ENCODE peak calls at places on chromosomes 7 and 10, in seven cellular contexts. One of them, this sample, is unnamed.

GRCh38 chr7:158325530-158326381 is 261.9 kb downstream of the PTPRN2 start:
- DNase-seq in adrenal gland: peak
- DNase-seq in left ventricle myocardium inferior: no peak
- DNase-seq in SK-N-SH: peak
- DNase-seq in lower leg skin: no peak
- DNase-seq in fibroblast of pulmonary artery: no peak
- DNase-seq in fibroblast of the aortic adventitia: no peak
- DNase-seq in this sample: peak

GRCh38 chr10:89869180-89869579 is 167.8 kb downstream of the KIF20B start:
- DNase-seq in adrenal gland: no peak
- DNase-seq in fibroblast of pulmonary artery: no peak
- DNase-seq in left ventricle myocardium inferior: no peak
- DNase-seq in fibroblast of the aortic adventitia: peak
- DNase-seq in SK-N-SH: no peak
- DNase-seq in lower leg skin: no peak
- DNase-seq in this sample: peak

GRCh38 chr7:77674878-77675277 is 21.4 kb upstream of the RSBN1L start:
- DNase-seq in SK-N-SH: no peak
- DNase-seq in fibroblast of the aortic adventitia: peak
- DNase-seq in fibroblast of pulmonary artery: peak
- DNase-seq in adrenal gland: peak
- DNase-seq in lower leg skin: no peak
- DNase-seq in left ventricle myocardium inferior: no peak
- DNase-seq in this sample: no peak

GRCh38 chr7:138866353-138866752 is 68.4 kb upstream of the ATP6V0A4 start:
- DNase-seq in SK-N-SH: no peak
- DNase-seq in lower leg skin: no peak
- DNase-seq in left ventricle myocardium inferior: no peak
- DNase-seq in adrenal gland: no peak
- DNase-seq in fibroblast of pulmonary artery: no peak
- DNase-seq in fibroblast of the aortic adventitia: no peak
- DNase-seq in this sample: no peak

GRCh38 chr7:121582258-121582657 is 186.2 kb upstream of the FAM3C start:
- DNase-seq in SK-N-SH: no peak
- DNase-seq in fibroblast of pulmonary artery: no peak
- DNase-seq in lower leg skin: no peak
- DNase-seq in fibroblast of the aortic adventitia: no peak
- DNase-seq in adrenal gland: no peak
- DNase-seq in left ventricle myocardium inferior: no peak
- DNase-seq in this sample: no peak

GRCh38 chr7:71457021-71457420 is 325.1 kb downstream of the GALNT17 start:
- DNase-seq in fibroblast of the aortic adventitia: no peak
- DNase-seq in lower leg skin: no peak
- DNase-seq in left ventricle myocardium inferior: no peak
- DNase-seq in adrenal gland: no peak
- DNase-seq in SK-N-SH: no peak
- DNase-seq in fibroblast of pulmonary artery: no peak
- DNase-seq in this sample: no peak

GRCh38 chr7:140526214-140526613 is 46.9 kb upstream of the MKRN1 start:
- DNase-seq in lower leg skin: no peak
- DNase-seq in fibroblast of pulmonary artery: no peak
- DNase-seq in fibroblast of the aortic adventitia: no peak
- DNase-seq in adrenal gland: no peak
- DNase-seq in SK-N-SH: no peak
- DNase-seq in left ventricle myocardium inferior: no peak
- DNase-seq in this sample: no peak

GRCh38 chr10:130215918-130216205 is 79.7 kb downstream of the GLRX3 start:
- DNase-seq in fibroblast of pulmonary artery: no peak
- DNase-seq in SK-N-SH: no peak
- DNase-seq in adrenal gland: no peak
- DNase-seq in lower leg skin: no peak
- DNase-seq in left ventricle myocardium inferior: no peak
- DNase-seq in fibroblast of the aortic adventitia: no peak
- DNase-seq in this sample: no peak

GRCh38 chr10:132900211-132900756 is 42.1 kb downstream of the CFAP46 start:
- DNase-seq in fibroblast of pulmonary artery: no peak
- DNase-seq in adrenal gland: no peak
- DNase-seq in SK-N-SH: no peak
- DNase-seq in fibroblast of the aortic adventitia: no peak
- DNase-seq in left ventricle myocardium inferior: no peak
- DNase-seq in lower leg skin: no peak
- DNase-seq in this sample: no peak

GRCh38 chr7:5586279-5586962 is 162.8 kb upstream of the TNRC18 start:
- DNase-seq in lower leg skin: no peak
- DNase-seq in fibroblast of the aortic adventitia: no peak
- DNase-seq in left ventricle myocardium inferior: no peak
- DNase-seq in fibroblast of pulmonary artery: no peak
- DNase-seq in adrenal gland: no peak
- DNase-seq in SK-N-SH: peak
- DNase-seq in this sample: no peak

GRCh38 chr10:132961-133898 is 2.0 kb upstream of the ZMYND11 start:
- DNase-seq in SK-N-SH: no peak
- DNase-seq in fibroblast of the aortic adventitia: peak
- DNase-seq in left ventricle myocardium inferior: no peak
- DNase-seq in adrenal gland: no peak
- DNase-seq in fibroblast of pulmonary artery: peak
- DNase-seq in lower leg skin: no peak
- DNase-seq in this sample: peak

GRCh38 chr7:8190121-8190895 is 71.7 kb downstream of the ICA1 start:
- DNase-seq in adrenal gland: peak
- DNase-seq in SK-N-SH: peak
- DNase-seq in fibroblast of pulmonary artery: peak
- DNase-seq in lower leg skin: peak
- DNase-seq in left ventricle myocardium inferior: no peak
- DNase-seq in fibroblast of the aortic adventitia: peak
- DNase-seq in this sample: peak

GRCh38 chr10:58275908-58276307 is 6.9 kb downstream of the CISD1 start:
- DNase-seq in fibroblast of pulmonary artery: peak
- DNase-seq in SK-N-SH: no peak
- DNase-seq in lower leg skin: no peak
- DNase-seq in adrenal gland: no peak
- DNase-seq in fibroblast of the aortic adventitia: peak
- DNase-seq in left ventricle myocardium inferior: no peak
- DNase-seq in this sample: peak

GRCh38 chr7:5203138-5203537 is 13.1 kb downstream of the WIPI2 start:
- DNase-seq in left ventricle myocardium inferior: no peak
- DNase-seq in SK-N-SH: no peak
- DNase-seq in lower leg skin: no peak
- DNase-seq in adrenal gland: no peak
- DNase-seq in fibroblast of the aortic adventitia: no peak
- DNase-seq in fibroblast of pulmonary artery: no peak
- DNase-seq in this sample: no peak

GRCh38 chr7:141649137-141649864 is 52.7 kb downstream of the DENND11 start:
- DNase-seq in fibroblast of the aortic adventitia: no peak
- DNase-seq in SK-N-SH: no peak
- DNase-seq in left ventricle myocardium inferior: no peak
- DNase-seq in adrenal gland: no peak
- DNase-seq in fibroblast of pulmonary artery: peak
- DNase-seq in lower leg skin: no peak
- DNase-seq in this sample: no peak

GRCh38 chr7:72099784-72100183 is 312.4 kb downstream of the CALN1 start:
- DNase-seq in left ventricle myocardium inferior: no peak
- DNase-seq in lower leg skin: no peak
- DNase-seq in adrenal gland: no peak
- DNase-seq in SK-N-SH: no peak
- DNase-seq in fibroblast of the aortic adventitia: no peak
- DNase-seq in fibroblast of pulmonary artery: no peak
- DNase-seq in this sample: no peak

GRCh38 chr7:15326044-15326644 is 235.7 kb downstream of the AGMO start:
- DNase-seq in lower leg skin: no peak
- DNase-seq in SK-N-SH: peak
- DNase-seq in left ventricle myocardium inferior: no peak
- DNase-seq in adrenal gland: no peak
- DNase-seq in fibroblast of pulmonary artery: peak
- DNase-seq in fibroblast of the aortic adventitia: peak
- DNase-seq in this sample: peak

GRCh38 chr7:64371116-64371515 is 57.4 kb downstream of the ZNF736 start:
- DNase-seq in adrenal gland: no peak
- DNase-seq in left ventricle myocardium inferior: no peak
- DNase-seq in fibroblast of the aortic adventitia: no peak
- DNase-seq in fibroblast of pulmonary artery: no peak
- DNase-seq in lower leg skin: no peak
- DNase-seq in SK-N-SH: no peak
- DNase-seq in this sample: no peak

GRCh38 chr7:105402221-105403095 is 13.7 kb upstream of the SRPK2 start:
- DNase-seq in lower leg skin: no peak
- DNase-seq in fibroblast of the aortic adventitia: peak
- DNase-seq in fibroblast of pulmonary artery: peak
- DNase-seq in SK-N-SH: no peak
- DNase-seq in adrenal gland: no peak
- DNase-seq in left ventricle myocardium inferior: no peak
- DNase-seq in this sample: peak

GRCh38 chr7:43044521-43044920 is 67.9 kb upstream of the HECW1 start:
- DNase-seq in fibroblast of pulmonary artery: no peak
- DNase-seq in left ventricle myocardium inferior: no peak
- DNase-seq in lower leg skin: no peak
- DNase-seq in SK-N-SH: no peak
- DNase-seq in fibroblast of the aortic adventitia: no peak
- DNase-seq in adrenal gland: no peak
- DNase-seq in this sample: peak

GRCh38 chr7:128904381-128905197 is 5.9 kb downstream of the KCP start:
- DNase-seq in SK-N-SH: peak
- DNase-seq in lower leg skin: no peak
- DNase-seq in adrenal gland: no peak
- DNase-seq in left ventricle myocardium inferior: no peak
- DNase-seq in fibroblast of the aortic adventitia: peak
- DNase-seq in fibroblast of pulmonary artery: peak
- DNase-seq in this sample: peak

GRCh38 chr10:99530108-99531025 is 2.4 kb upstream of the NKX2-3 start:
- DNase-seq in left ventricle myocardium inferior: no peak
- DNase-seq in fibroblast of the aortic adventitia: no peak
- DNase-seq in lower leg skin: no peak
- DNase-seq in fibroblast of pulmonary artery: no peak
- DNase-seq in SK-N-SH: peak
- DNase-seq in adrenal gland: no peak
- DNase-seq in this sample: no peak

GRCh38 chr7:94451276-94451675 is 56.6 kb downstream of the COL1A2 start:
- DNase-seq in fibroblast of pulmonary artery: no peak
- DNase-seq in left ventricle myocardium inferior: no peak
- DNase-seq in lower leg skin: no peak
- DNase-seq in fibroblast of the aortic adventitia: no peak
- DNase-seq in SK-N-SH: no peak
- DNase-seq in adrenal gland: no peak
- DNase-seq in this sample: no peak

GRCh38 chr7:101121996-101122932 is 4.6 kb upstream of the SERPINE1 start:
- DNase-seq in adrenal gland: peak
- DNase-seq in fibroblast of the aortic adventitia: peak
- DNase-seq in left ventricle myocardium inferior: peak
- DNase-seq in fibroblast of pulmonary artery: peak
- DNase-seq in lower leg skin: peak
- DNase-seq in SK-N-SH: no peak
- DNase-seq in this sample: peak

GRCh38 chr7:37920305-37920618 is 178 bp upstream of the EPDR1 start:
- DNase-seq in fibroblast of pulmonary artery: no peak
- DNase-seq in SK-N-SH: no peak
- DNase-seq in left ventricle myocardium inferior: no peak
- DNase-seq in fibroblast of the aortic adventitia: no peak
- DNase-seq in lower leg skin: no peak
- DNase-seq in adrenal gland: no peak
- DNase-seq in this sample: no peak
- TF ChIP-seq CTCF in fibroblast of pulmonary artery: no peak
- TF ChIP-seq CTCF in SK-N-SH: no peak
- TF ChIP-seq CTCF in left ventricle myocardium inferior: no peak
- TF ChIP-seq CTCF in fibroblast of the aortic adventitia: peak
- TF ChIP-seq CTCF in lower leg skin: no peak
- TF ChIP-seq CTCF in adrenal gland: peak
- TF ChIP-seq CTCF in this sample: no peak

GRCh38 chr10:8075282-8076260 is 21.1 kb downstream of the GATA3 start:
- DNase-seq in lower leg skin: no peak
- DNase-seq in SK-N-SH: no peak
- DNase-seq in fibroblast of pulmonary artery: no peak
- DNase-seq in adrenal gland: no peak
- DNase-seq in fibroblast of the aortic adventitia: no peak
- DNase-seq in left ventricle myocardium inferior: no peak
- DNase-seq in this sample: no peak
- TF ChIP-seq CTCF in lower leg skin: no peak
- TF ChIP-seq CTCF in SK-N-SH: no peak
- TF ChIP-seq CTCF in fibroblast of pulmonary artery: no peak
- TF ChIP-seq CTCF in adrenal gland: no peak
- TF ChIP-seq CTCF in fibroblast of the aortic adventitia: peak
- TF ChIP-seq CTCF in left ventricle myocardium inferior: no peak
- TF ChIP-seq CTCF in this sample: no peak

GRCh38 chr10:31318382-31318853 is 598 bp upstream of the ZEB1 start:
- DNase-seq in SK-N-SH: peak
- DNase-seq in left ventricle myocardium inferior: peak
- DNase-seq in fibroblast of pulmonary artery: peak
- DNase-seq in adrenal gland: peak
- DNase-seq in fibroblast of the aortic adventitia: peak
- DNase-seq in lower leg skin: peak
- DNase-seq in this sample: peak

GRCh38 chr10:31320598-31321211 is 1.7 kb downstream of the ZEB1 start:
- DNase-seq in adrenal gland: peak
- DNase-seq in left ventricle myocardium inferior: peak
- DNase-seq in fibroblast of the aortic adventitia: peak
- DNase-seq in fibroblast of pulmonary artery: peak
- DNase-seq in SK-N-SH: peak
- DNase-seq in lower leg skin: peak
- DNase-seq in this sample: peak

GRCh38 chr10:31320179-31320597 is 1.2 kb downstream of the ZEB1 start:
- DNase-seq in fibroblast of the aortic adventitia: no peak
- DNase-seq in lower leg skin: peak
- DNase-seq in left ventricle myocardium inferior: peak
- DNase-seq in adrenal gland: peak
- DNase-seq in SK-N-SH: peak
- DNase-seq in fibroblast of pulmonary artery: no peak
- DNase-seq in this sample: no peak

GRCh38 chr10:31318854-31319601 is at the start of gene ZEB1:
- DNase-seq in fibroblast of the aortic adventitia: peak
- DNase-seq in left ventricle myocardium inferior: peak
- DNase-seq in SK-N-SH: peak
- DNase-seq in adrenal gland: peak
- DNase-seq in lower leg skin: peak
- DNase-seq in fibroblast of pulmonary artery: peak
- DNase-seq in this sample: peak

DNA sequence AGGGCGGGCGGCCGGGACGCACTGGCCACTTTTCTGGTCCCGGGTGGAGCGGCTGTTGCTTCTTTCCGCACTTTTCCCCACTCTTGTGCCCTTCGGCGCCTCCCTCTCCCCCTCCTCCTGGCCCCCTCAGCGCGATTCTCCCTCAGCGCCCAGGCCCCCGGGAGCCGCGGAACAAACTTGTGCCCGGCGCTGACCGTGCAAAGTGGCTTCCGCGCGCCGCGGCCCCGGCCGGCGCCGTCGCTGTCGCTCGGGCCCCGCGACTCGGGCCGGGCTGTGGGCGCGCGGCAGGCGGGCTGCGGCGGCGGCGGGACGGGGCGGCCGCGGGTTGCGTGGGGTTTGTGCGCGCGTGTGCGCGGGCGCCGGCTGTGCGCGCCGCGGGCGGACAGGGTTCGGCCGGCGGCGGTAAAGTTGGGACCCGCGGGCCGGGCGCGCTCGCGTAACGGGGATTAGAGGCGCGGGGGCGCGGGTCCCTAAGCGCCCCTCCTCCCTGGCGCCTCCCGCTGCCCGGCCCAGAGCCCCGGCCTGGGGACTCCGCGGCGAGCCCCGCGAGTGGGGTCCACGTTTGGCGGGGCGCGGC is 674 bp downstream of the ZEB1 start:
- DNase-seq in fibroblast of the aortic adventitia: no peak
- DNase-seq in left ventricle myocardium inferior: no peak
- DNase-seq in SK-N-SH: peak
- DNase-seq in fibroblast of pulmonary artery: no peak
- DNase-seq in lower leg skin: no peak
- DNase-seq in adrenal gland: peak
- DNase-seq in this sample: peak
- TF ChIP-seq CTCF in fibroblast of the aortic adventitia: no peak
- TF ChIP-seq CTCF in left ventricle myocardium inferior: no peak
- TF ChIP-seq CTCF in SK-N-SH: no peak
- TF ChIP-seq CTCF in fibroblast of pulmonary artery: no peak
- TF ChIP-seq CTCF in lower leg skin: no peak
- TF ChIP-seq CTCF in adrenal gland: no peak
- TF ChIP-seq CTCF in this sample: no peak

GRCh38 chr10:120436431-120437142 is 20.4 kb upstream of the PLPP4 start:
- DNase-seq in fibroblast of pulmonary artery: no peak
- DNase-seq in SK-N-SH: no peak
- DNase-seq in fibroblast of the aortic adventitia: peak
- DNase-seq in lower leg skin: no peak
- DNase-seq in adrenal gland: no peak
- DNase-seq in left ventricle myocardium inferior: no peak
- DNase-seq in this sample: peak
- TF ChIP-seq CTCF in fibroblast of pulmonary artery: no peak
- TF ChIP-seq CTCF in SK-N-SH: peak
- TF ChIP-seq CTCF in fibroblast of the aortic adventitia: peak
- TF ChIP-seq CTCF in lower leg skin: no peak
- TF ChIP-seq CTCF in adrenal gland: no peak
- TF ChIP-seq CTCF in left ventricle myocardium inferior: no peak
- TF ChIP-seq CTCF in this sample: peak